ENCODE peak calls at places on chromosomes 12 and 14, in nine cellular contexts. H is neural progenitor cell, W is GM23338, A is OCI-LY7, U is HCT116, S is PC-3, M is GM23248, T is SK-N-SH, G is MM.1S. O is an unnamed sample. For H3K36me3, the result is how much of the 10 kb centered on the place peaks cover.

GRCh38 chr12:33226671-33227070 is 212.9 kb downstream of the SYT10 start:
- DNase-seq in T (no peak), G (no peak), S (no peak), H (no peak), M (no peak), A (no peak), U (no peak), W (no peak), O (no peak)

GRCh38 chr14:91897121-91897701 is 29.9 kb upstream of the TC2N start:
- DNase-seq in U (no peak), W (peak), A (no peak), M (peak), T (no peak), S (peak), H (no peak), G (no peak), O (no peak)

GRCh38 chr14:58131386-58131785 is 20.6 kb downstream of the ARMH4 start:
- DNase-seq in U (no peak), A (no peak), S (peak), H (no peak), W (peak), G (no peak), T (no peak), M (peak), O (no peak)

GRCh38 chr12:46787496-46788055 is 38.2 kb downstream of the SLC38A4 start:
- DNase-seq in S (no peak), G (no peak), M (peak), T (no peak), H (no peak), A (no peak), U (no peak), W (no peak), O (no peak)

GRCh38 chr14:60650382-60650961 is 1.2 kb upstream of the SIX1 start:
- DNase-seq in U (no peak), S (peak), H (peak), M (peak), T (no peak), A (no peak), G (no peak), W (no peak), O (no peak)

GRCh38 chr12:76890407-76891143 is 11.8 kb upstream of the CSRP2 start:
- DNase-seq in G (no peak), U (peak), S (peak), A (no peak), W (no peak), H (no peak), M (no peak), T (no peak), O (peak)

GRCh38 chr14:89720076-89720687 is 234.3 kb downstream of the EFCAB11 start:
- DNase-seq in A (no peak), U (no peak), H (no peak), T (no peak), M (no peak), S (no peak), G (no peak), W (no peak), O (no peak)

GRCh38 chr14:33682746-33683145 is 268.1 kb downstream of the EGLN3 start:
- DNase-seq in W (no peak), M (peak), T (no peak), U (no peak), H (no peak), A (no peak), G (no peak), S (no peak), O (no peak)

GRCh38 chr14:51627313-51627712 is 24.4 kb upstream of the FRMD6 start:
- DNase-seq in S (no peak), U (no peak), G (no peak), A (no peak), W (no peak), H (no peak), T (no peak), M (no peak), O (no peak)

GRCh38 chr14:35818346-35819115 is 7.6 kb upstream of the BRMS1L start:
- DNase-seq in A (peak), U (no peak), M (peak), G (no peak), T (peak), W (peak), S (peak), H (peak), O (peak)

GRCh38 chr14:31261859-31262739 is 54.5 kb upstream of the HECTD1 start:
- DNase-seq in T (no peak), H (peak), U (no peak), S (peak), W (no peak), G (no peak), A (no peak), M (peak), O (peak)

GRCh38 chr14:71399057-71399487 is 491.8 kb downstream of the PCNX1 start:
- DNase-seq in G (no peak), U (no peak), S (no peak), W (no peak), A (peak), H (no peak), T (no peak), M (peak), O (no peak)

GRCh38 chr14:54440454-54440853 is 720 bp downstream of the CNIH1 start:
- DNase-seq in U (no peak), W (no peak), M (peak), T (no peak), G (no peak), H (no peak), A (peak), S (no peak), O (peak)

GRCh38 chr12:128783129-128783574 is 40.6 kb downstream of the SLC15A4 start:
- DNase-seq in H (no peak), S (no peak), W (no peak), U (no peak), M (peak), G (no peak), T (no peak), A (no peak), O (no peak)

GRCh38 chr14:106347291-106347778 is 821.0 kb downstream of the TMEM121 start:
- DNase-seq in W (no peak), U (no peak), M (no peak), S (no peak), A (no peak), G (peak), T (no peak), H (no peak), O (peak)

GRCh38 chr12:33672879-33673577 is 233.4 kb upstream of the SYT10 start:
- DNase-seq in T (no peak), S (no peak), A (no peak), M (no peak), U (no peak), G (no peak), H (no peak), W (no peak), O (no peak)

GRCh38 chr14:84468153-84468552 is 1061.8 kb upstream of the FLRT2 start:
- DNase-seq in U (no peak), A (no peak), S (peak), T (no peak), M (no peak), G (no peak), H (no peak), W (no peak), O (no peak)

GRCh38 chr14:36315159-36315853 is 5.1 kb downstream of the MBIP start:
- DNase-seq in M (no peak), G (no peak), H (peak), T (no peak), S (no peak), W (peak), U (no peak), A (no peak), O (no peak)

GRCh38 chr12:10363922-10364838 is 25.7 kb downstream of the KLRK1 start:
- DNase-seq in T (no peak), A (peak), U (no peak), H (peak), W (no peak), M (peak), G (peak), S (peak), O (peak)

GRCh38 chr12:52495385-52495784 is 2.3 kb upstream of the KRT6A start:
- DNase-seq in U (peak), W (peak), A (peak), S (peak), M (peak), G (no peak), H (peak), T (no peak), O (peak)

GRCh38 chr14:91307046-91307445 is 62.5 kb upstream of the GPR68 start:
- DNase-seq in M (no peak), U (no peak), H (no peak), W (no peak), T (no peak), G (no peak), A (no peak), S (no peak), O (no peak)

GRCh38 chr14:91415794-91416743 is 1.6 kb downstream of the CCDC88C start:
- DNase-seq in T (no peak), H (no peak), A (peak), S (peak), W (peak), U (no peak), G (peak), M (no peak), O (no peak)

GRCh38 chr14:77120771-77121743 is 20.5 kb downstream of the ZDHHC22 start:
- DNase-seq in T (no peak), W (no peak), S (no peak), M (no peak), U (no peak), A (peak), G (peak), H (no peak), O (no peak)

GRCh38 chr12:85825751-85826150 is 10.5 kb downstream of the RASSF9 start:
- DNase-seq in H (no peak), G (no peak), T (no peak), S (no peak), U (no peak), M (no peak), W (no peak), A (no peak), O (no peak)

GRCh38 chr14:75577090-75577489 is 1.3 kb upstream of the FLVCR2 start:
- DNase-seq in S (no peak), W (no peak), H (no peak), M (no peak), G (no peak), T (no peak), U (no peak), A (no peak), O (no peak)

GRCh38 chr14:23450376-23450775 is 14.9 kb upstream of the MYH7 start:
- DNase-seq in S (no peak), W (peak), H (no peak), M (no peak), U (no peak), T (no peak), A (no peak), G (no peak), O (no peak)

GRCh38 chr14:41925409-41925808 is 318.7 kb downstream of the LRFN5 start:
- DNase-seq in S (peak), W (peak), M (peak), G (no peak), T (no peak), U (peak), H (peak), A (no peak), O (peak)

GRCh38 chr12:13251496-13251895 is 55.0 kb downstream of the EMP1 start:
- DNase-seq in M (no peak), H (no peak), A (no peak), G (no peak), S (no peak), T (no peak), U (no peak), W (no peak), O (peak)

GRCh38 chr12:4900327-4900726 is 9.4 kb upstream of the KCNA1 start:
- DNase-seq in U (no peak), S (no peak), H (no peak), W (no peak), G (no peak), A (no peak), T (no peak), M (peak), O (no peak)

GRCh38 chr14:105093426-105094192 is 28.4 kb upstream of the GPR132 start:
- DNase-seq in A (no peak), S (peak), G (no peak), H (peak), U (peak), M (peak), T (peak), W (peak), O (peak)

GRCh38 chr12:109234012-109234411 is 75.1 kb downstream of the FOXN4 start:
- DNase-seq in W (no peak), T (no peak), H (no peak), S (no peak), A (no peak), U (no peak), M (no peak), G (no peak), O (no peak)

GRCh38 chr12:109223868-109224267 is 85.2 kb downstream of the FOXN4 start:
- DNase-seq in S (no peak), T (no peak), H (no peak), W (no peak), G (no peak), A (no peak), U (no peak), M (no peak), O (no peak)

GRCh38 chr12:109230193-109230592 is 78.9 kb downstream of the FOXN4 start:
- DNase-seq in A (no peak), G (no peak), U (no peak), S (no peak), H (no peak), W (no peak), M (no peak), T (no peak), O (no peak)

GRCh38 chr12:109232731-109233130 is 76.4 kb downstream of the FOXN4 start:
- DNase-seq in T (no peak), G (no peak), A (no peak), M (no peak), W (no peak), H (no peak), U (no peak), S (no peak), O (no peak)

DNA sequence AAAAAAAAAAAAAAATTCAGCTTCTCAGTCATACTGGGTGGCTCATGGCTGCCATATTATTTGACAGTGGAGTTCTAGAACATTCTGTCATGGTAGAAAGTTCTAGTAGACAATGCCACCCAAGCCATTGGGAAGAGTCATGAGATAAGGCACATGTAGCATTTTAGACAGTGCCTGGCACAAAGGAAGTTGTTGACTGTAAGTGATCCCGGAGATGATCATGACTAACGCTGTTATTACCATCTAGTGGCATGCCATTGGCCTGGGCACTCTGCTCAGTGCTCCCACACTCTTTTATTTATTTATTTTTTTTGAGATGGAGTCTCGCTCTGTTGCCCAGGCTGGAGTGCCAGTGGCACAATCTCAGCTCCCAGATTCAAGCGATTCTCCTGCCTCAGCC is 80.4 kb downstream of the FOXN4 start:
- DNase-seq in M (no peak), A (no peak), U (no peak), S (peak), T (no peak), G (no peak), H (no peak), W (no peak), O (no peak)
- H3K36me3 ChIP-seq in M (under half), A (under half), U (under half), S (under half), T (under half), G (under half), H (under half), W (under half), O (under half)

DNA sequence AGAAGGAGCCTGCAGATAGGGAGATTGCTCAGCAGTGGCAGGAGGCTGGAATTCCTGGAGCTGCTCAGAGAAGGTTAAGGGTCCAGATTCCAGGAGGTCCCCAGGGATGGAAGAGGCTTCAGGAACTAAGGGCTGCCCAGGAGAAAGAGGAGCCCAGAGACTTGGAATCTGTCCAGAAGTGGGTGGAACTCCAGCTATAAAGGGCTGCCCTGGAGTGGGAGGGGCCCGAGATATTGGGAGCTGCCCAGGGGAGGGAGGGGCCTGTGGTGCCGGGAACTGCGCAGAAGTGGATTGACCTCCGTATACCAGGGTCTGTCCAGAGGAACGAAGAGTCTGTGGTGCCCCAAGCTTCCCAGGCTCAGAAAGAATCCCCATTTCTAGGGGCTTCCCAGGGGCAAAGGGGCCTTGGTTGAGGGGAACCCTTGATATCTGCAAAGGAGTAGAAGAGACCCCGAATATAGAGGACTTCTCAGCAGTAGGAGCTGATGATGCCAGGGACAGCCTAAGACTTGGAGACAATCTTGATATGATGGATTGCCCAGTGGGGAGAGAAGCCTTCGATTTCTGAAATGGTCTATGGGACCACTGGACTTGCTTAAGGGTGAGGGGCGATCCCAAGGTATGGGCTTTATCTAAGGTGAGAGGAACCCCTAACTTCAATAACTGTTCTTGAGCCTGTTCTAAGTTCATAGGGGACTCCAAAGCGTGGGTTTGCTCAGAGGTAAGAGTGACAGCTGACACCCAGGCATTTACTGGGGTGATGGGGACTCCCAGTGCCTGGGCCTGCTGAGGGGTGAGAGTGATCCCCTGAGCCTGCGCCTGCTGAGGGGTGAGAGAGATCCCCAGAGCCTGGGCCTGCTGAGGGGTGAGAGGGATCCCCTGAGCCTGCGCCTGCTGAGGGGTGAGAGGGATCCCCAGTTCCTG is 45.0 kb downstream of the FAM186A start:
- DNase-seq in U (no peak), W (no peak), M (peak), S (no peak), T (no peak), G (no peak), H (no peak), A (no peak), O (peak)
- TF ChIP-seq EZH2phosphoT487 in U (no peak), W (no peak), M (no peak), S (no peak), T (no peak), G (no peak), H (no peak), A (no peak), O (no peak)

GRCh38 chr12:89461190-89461589 is 63.4 kb downstream of the GALNT4 start:
- DNase-seq in W (no peak), A (no peak), T (no peak), H (peak), M (peak), G (no peak), U (no peak), S (no peak), O (no peak)

GRCh38 chr12:89456565-89456964 is 68.0 kb downstream of the GALNT4 start:
- DNase-seq in T (no peak), U (no peak), A (no peak), M (no peak), W (no peak), S (no peak), G (no peak), H (no peak), O (no peak)

GRCh38 chr12:89464974-89465592 is 59.5 kb downstream of the GALNT4 start:
- DNase-seq in H (no peak), U (no peak), S (peak), T (no peak), M (no peak), G (no peak), A (no peak), W (no peak), O (no peak)

DNA sequence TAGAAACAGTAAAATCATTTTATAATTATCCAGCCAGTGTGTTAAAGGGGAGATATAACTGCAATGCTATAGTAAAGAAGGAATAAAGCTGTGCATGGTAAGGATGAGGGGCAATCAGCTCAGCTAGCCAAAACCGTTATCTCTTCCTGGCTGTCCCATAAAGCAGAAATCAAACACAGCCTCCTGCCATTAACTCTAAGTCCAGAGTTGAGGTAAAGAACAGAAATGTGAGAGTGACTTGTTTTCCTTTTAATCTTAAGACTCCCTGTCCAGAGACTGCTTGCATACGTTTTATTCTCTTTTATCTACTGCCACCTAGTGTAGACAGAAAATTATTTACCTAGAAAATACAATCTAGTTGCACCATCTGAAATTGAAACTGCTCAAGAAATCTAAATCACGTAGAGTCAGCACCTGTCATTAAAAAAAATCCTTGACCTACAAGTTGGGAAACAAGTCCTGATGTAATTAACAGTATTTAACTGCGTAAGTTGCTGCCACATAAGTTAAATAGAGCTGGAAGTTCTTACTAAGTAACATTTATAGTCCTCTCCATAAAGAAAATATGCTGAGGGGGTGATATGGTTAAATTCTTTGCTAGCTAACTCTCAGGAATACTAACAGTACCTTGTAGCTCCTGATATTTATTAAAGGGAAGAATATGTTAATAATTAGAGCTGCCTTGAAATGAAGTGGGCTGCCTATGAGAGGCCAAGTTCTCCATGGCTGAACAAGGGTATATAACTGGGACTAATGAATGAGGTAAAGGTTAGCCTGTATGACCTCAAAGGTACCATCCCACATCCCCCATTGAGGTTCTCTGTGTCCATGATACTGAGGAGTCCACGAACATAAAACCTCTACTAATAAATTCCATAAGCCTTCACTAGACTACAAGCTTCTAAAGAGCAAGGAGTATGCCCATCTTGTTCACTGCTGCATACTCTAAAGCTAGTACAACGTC is 62.7 kb downstream of the GALNT4 start:
- DNase-seq in U (peak), A (peak), W (peak), S (peak), H (peak), M (peak), G (peak), T (peak), O (peak)
- H3K4me3 ChIP-seq in U (no peak), A (no peak), W (no peak), S (peak), H (no peak), M (peak), G (peak), T (peak), O (no peak)

GRCh38 chr12:95241761-95242506 is 24.3 kb downstream of the VEZT start:
- DNase-seq in M (no peak), T (no peak), G (no peak), H (no peak), U (no peak), W (no peak), A (no peak), S (no peak), O (no peak)
- H3K36me3 ChIP-seq in M (under half), T (under half), G (under half), H (under half), U (under half), W (under half), A (half or more), S (under half), O (under half)

GRCh38 chr12:88520436-88520820 is 59.8 kb downstream of the KITLG start:
- DNase-seq in M (no peak), S (no peak), T (no peak), A (no peak), H (no peak), W (no peak), G (no peak), U (no peak), O (no peak)

GRCh38 chr12:88519802-88520435 is 60.4 kb downstream of the KITLG start:
- DNase-seq in H (no peak), U (no peak), S (no peak), W (no peak), T (no peak), M (no peak), G (no peak), A (no peak), O (no peak)

GRCh38 chr12:88516811-88517210 is 63.5 kb downstream of the KITLG start:
- DNase-seq in M (no peak), G (no peak), S (peak), W (no peak), A (no peak), U (no peak), H (no peak), T (no peak), O (no peak)

GRCh38 chr12:88522961-88523360 is 57.3 kb downstream of the KITLG start:
- DNase-seq in S (no peak), T (no peak), W (no peak), A (no peak), H (no peak), M (no peak), U (no peak), G (no peak), O (no peak)

GRCh38 chr12:88518863-88519403 is 61.3 kb downstream of the KITLG start:
- DNase-seq in S (no peak), H (no peak), W (no peak), G (no peak), M (no peak), U (no peak), A (no peak), T (no peak), O (no peak)
- TF ChIP-seq EZH2phosphoT487 in S (no peak), H (no peak), W (no peak), G (no peak), M (no peak), U (no peak), A (no peak), T (no peak), O (no peak)

GRCh38 chr14:94451091-94451751 is 1.4 kb downstream of the SERPINA11 start:
- DNase-seq in S (no peak), M (no peak), U (no peak), H (peak), T (no peak), G (no peak), W (peak), A (no peak), O (peak)
- H3K4me3 ChIP-seq in S (no peak), M (no peak), U (no peak), H (no peak), T (no peak), G (no peak), W (peak), A (no peak), O (no peak)